ENCODE peak calls at places on chromosomes 6 and 20, in nine cellular contexts. B, N, S, H, X, Q, M, U and D are unnamed samples.
A peak's percentile ranks its signal among the peaks of the same experiment; 100 is the strongest.

GRCh38 chr20:58389968-58390658 is 1.1 kb downstream of the VAPB start:
- DNase-seq in B (no peak), N (no peak), S (no peak), H (no peak), X (no peak), Q (no peak), M (no peak), U (no peak), D (no peak)

GRCh38 chr6:52904562-52905279 is 4.8 kb downstream of the GSTA3 start:
- DNase-seq in B (no peak), N (peak; percentile 28), S (peak; percentile 17), H (no peak), X (no peak), Q (no peak), M (no peak), U (peak; percentile 12), D (no peak)

GRCh38 chr6:79947191-79948173 is at the start of gene ELOVL4:
- DNase-seq in B (peak; percentile 67), N (peak; percentile 78), S (peak; percentile 70), H (no peak), X (peak; percentile 83), Q (no peak), M (peak; percentile 37), U (peak; percentile 78), D (no peak)

GRCh38 chr6:52108128-52108527 is 20.7 kb upstream of the PKHD1 start:
- DNase-seq in B (no peak), N (no peak), S (no peak), H (no peak), X (no peak), Q (no peak), M (no peak), U (no peak), D (no peak)

GRCh38 chr6:24985313-24985712 is 49.6 kb upstream of the RIPOR2 start:
- DNase-seq in B (no peak), N (peak; percentile 24), S (no peak), H (no peak), X (no peak), Q (no peak), M (no peak), U (no peak), D (no peak)

GRCh38 chr6:114747995-114748625 is 405.3 kb upstream of the HS3ST5 start:
- DNase-seq in B (no peak), N (peak; percentile 69), S (peak; percentile 76), H (no peak), X (peak; percentile 77), Q (peak; percentile 8), M (peak; percentile 61), U (peak; percentile 73), D (no peak)

GRCh38 chr20:60967431-60968316 is 284.4 kb upstream of the CDH4 start:
- DNase-seq in B (no peak), N (no peak), S (no peak), H (peak; percentile 60), X (no peak), Q (no peak), M (no peak), U (no peak), D (no peak)

GRCh38 chr20:52303281-52303950 is 111.8 kb upstream of the ZFP64 start:
- DNase-seq in B (no peak), N (no peak), S (no peak), H (peak; percentile 37), X (no peak), Q (no peak), M (no peak), U (no peak), D (no peak)

GRCh38 chr20:37526839-37527637 is 638 bp downstream of the BLCAP start:
- DNase-seq in B (no peak), N (no peak), S (peak; percentile 42), H (no peak), X (no peak), Q (no peak), M (no peak), U (peak; percentile 40), D (no peak)

GRCh38 chr6:134119481-134119880 is 67.1 kb upstream of the SLC2A12 start:
- DNase-seq in B (no peak), N (no peak), S (no peak), H (no peak), X (no peak), Q (no peak), M (no peak), U (no peak), D (no peak)

GRCh38 chr20:59253779-59254319 is 46.6 kb upstream of the EDN3 start:
- DNase-seq in B (no peak), N (no peak), S (no peak), H (no peak), X (no peak), Q (no peak), M (no peak), U (no peak), D (no peak)

GRCh38 chr6:150069707-150070106 is 786 bp upstream of the ULBP3 start:
- DNase-seq in B (no peak), N (no peak), S (no peak), H (no peak), X (no peak), Q (no peak), M (no peak), U (no peak), D (no peak)

DNA sequence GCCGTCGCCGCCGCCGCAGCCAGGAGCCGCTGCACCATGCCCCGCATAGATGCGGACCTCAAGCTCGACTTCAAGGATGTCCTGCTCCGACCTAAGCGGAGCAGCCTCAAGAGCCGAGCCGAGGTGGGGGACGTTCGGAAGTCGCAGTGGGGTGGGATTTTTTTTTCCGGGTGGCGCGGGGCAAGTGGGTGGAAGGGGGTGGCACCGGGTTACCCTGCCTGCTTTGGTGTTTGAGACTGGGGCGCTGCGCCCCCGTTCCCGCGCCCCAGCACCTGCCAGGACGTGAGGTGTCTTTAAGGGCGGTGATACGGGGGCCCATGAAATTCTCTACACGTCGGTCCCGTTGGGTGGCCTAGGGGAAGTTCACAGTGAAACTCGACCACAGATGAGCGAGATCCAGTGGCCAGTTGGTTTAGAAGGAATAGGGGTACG is 287 bp downstream of the GMPR start:
- DNase-seq in B (no peak), N (no peak), S (no peak), H (no peak), X (no peak), Q (no peak), M (no peak), U (no peak), D (no peak)
- H3K4me3 ChIP-seq in B (peak overlapping the region; percentile 87), N (peak overlapping the region; percentile 68), S (peak overlapping the region; percentile 78), H (peak overlapping the region; percentile 61), X (peak overlapping the region; percentile 68), Q (peak overlapping the region; percentile 51), M (peak overlapping the region; percentile 52), U (peak overlapping the region; percentile 70), D (peak overlapping the region; percentile 39)

DNA sequence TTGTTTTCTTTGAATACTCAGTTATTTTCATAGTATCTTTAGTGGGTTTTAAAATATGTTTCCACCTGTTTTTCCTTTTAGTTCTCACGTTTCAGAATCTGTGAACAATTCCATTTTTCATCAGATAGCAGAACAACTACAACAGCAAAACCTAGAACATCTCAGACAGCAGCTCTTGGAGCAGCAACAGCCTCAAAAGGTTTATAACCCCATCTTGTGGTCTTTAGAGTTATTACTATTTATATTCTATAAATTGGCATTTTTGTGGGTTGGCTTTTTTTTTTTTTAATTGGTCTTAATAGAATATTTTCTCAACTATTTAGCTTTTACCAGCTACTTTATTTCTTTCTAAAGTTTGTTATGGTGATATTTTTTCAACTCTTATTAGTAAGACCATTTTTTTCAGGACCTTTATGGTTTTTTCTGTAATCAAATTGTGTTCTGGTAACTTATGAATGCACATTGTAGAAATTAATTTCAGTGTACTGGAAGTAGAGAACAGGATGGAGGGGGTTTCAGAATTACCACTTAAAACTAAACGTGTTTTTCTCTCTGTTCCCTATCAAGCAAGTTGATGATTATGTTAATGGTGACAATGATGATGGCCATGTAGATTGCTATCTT is 72.2 kb downstream of the SCAF8 start:
- DNase-seq in B (no peak), N (peak; percentile 86), S (peak; percentile 75), H (no peak), X (peak; percentile 62), Q (no peak), M (peak; percentile 60), U (peak; percentile 82), D (no peak)
- TF ChIP-seq CTCF in B (peak; percentile 63), N (peak; percentile 67), S (peak; percentile 39), H (peak; percentile 30), X (peak; percentile 35), Q (peak; percentile 52), M (peak; percentile 18), U (peak; percentile 46), D (peak; percentile 34)

DNA sequence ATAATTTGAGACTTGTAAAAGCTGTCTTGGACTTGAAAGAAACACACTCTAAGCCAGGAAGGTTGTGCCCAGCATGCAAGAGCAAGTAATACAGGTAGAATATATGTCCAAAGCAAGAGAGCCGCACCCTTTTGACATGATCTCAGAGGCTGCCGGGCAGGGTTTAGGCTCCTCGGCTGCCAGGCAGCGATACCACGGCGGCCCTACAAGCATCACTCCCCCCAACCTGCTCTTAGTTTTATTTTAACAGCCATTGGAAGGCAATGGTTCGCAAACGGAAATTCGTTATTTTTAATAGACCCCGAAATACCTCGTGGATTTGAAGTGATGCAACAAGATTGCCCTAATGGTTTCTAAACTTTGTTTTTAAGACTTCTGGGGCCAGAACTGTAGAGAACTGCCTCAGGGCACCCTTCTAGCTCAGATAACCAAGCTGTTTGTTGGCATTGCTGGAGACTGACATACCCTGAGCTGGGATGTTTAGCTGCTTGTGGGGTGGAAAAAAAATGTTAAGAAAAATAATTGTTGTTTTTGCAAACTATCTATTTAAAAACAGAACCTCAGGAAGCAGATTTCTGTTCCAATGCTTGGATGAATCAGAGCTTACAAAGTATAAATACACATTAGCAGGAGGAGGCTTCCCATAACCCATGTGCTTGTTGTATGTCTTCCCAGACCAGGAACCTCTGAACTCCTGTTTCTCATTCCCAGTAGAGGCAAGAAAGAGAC is 39.0 kb downstream of the JAG1 start:
- DNase-seq in B (no peak), N (peak; percentile 93), S (peak; percentile 78), H (no peak), X (peak; percentile 92), Q (no peak), M (no peak), U (no peak), D (no peak)
- H3K4me3 ChIP-seq in B (no peak overlapping the region), N (no peak overlapping the region), S (no peak overlapping the region), H (no peak overlapping the region), X (no peak overlapping the region), Q (no peak overlapping the region), M (no peak overlapping the region), U (no peak overlapping the region), D (no peak overlapping the region)

GRCh38 chr6:156877126-156877863 is 100.1 kb downstream of the ARID1B start:
- DNase-seq in B (peak; percentile 41), N (no peak), S (no peak), H (no peak), X (no peak), Q (no peak), M (no peak), U (no peak), D (no peak)

GRCh38 chr6:156873654-156874380 is 96.6 kb downstream of the ARID1B start:
- DNase-seq in B (no peak), N (no peak), S (no peak), H (no peak), X (no peak), Q (no peak), M (no peak), U (no peak), D (no peak)

GRCh38 chr6:156875062-156875461 is 97.9 kb downstream of the ARID1B start:
- DNase-seq in B (no peak), N (no peak), S (no peak), H (no peak), X (no peak), Q (no peak), M (no peak), U (no peak), D (no peak)

GRCh38 chr6:156878688-156879087 is 101.5 kb downstream of the ARID1B start:
- DNase-seq in B (no peak), N (no peak), S (no peak), H (no peak), X (no peak), Q (no peak), M (no peak), U (no peak), D (no peak)

GRCh38 chr6:156876302-156876701 is 99.1 kb downstream of the ARID1B start:
- DNase-seq in B (peak; percentile 42), N (no peak), S (no peak), H (no peak), X (no peak), Q (no peak), M (no peak), U (no peak), D (no peak)
- TF ChIP-seq CTCF in B (peak; percentile 51), N (peak; percentile 61), S (peak; percentile 48), H (no peak), X (peak; percentile 45), Q (peak; percentile 70), M (peak; percentile 18), U (peak; percentile 17), D (peak; percentile 27)